ENCODE peak calls at places on chromosomes 16 and 17, in six cellular contexts. X, N, C, P, O and Q are unnamed samples.

GRCh38 chr17:76727745-76728456 is 1.3 kb downstream of the METTL23 start:
- DNase-seq in O (peak), N (peak), X (no peak), C (peak), P (no peak), Q (no peak)

GRCh38 chr17:57086069-57086930 is 1.3 kb downstream of the AKAP1 start:
- DNase-seq in O (no peak), C (no peak), P (peak), N (peak), X (peak), Q (no peak)

GRCh38 chr16:1545044-1545736 is 11.7 kb downstream of the TMEM204 start:
- DNase-seq in O (no peak), P (no peak), N (peak), X (no peak), C (no peak), Q (no peak)

GRCh38 chr17:1244606-1245012 is 25.6 kb upstream of the BHLHA9 start:
- DNase-seq in P (no peak), O (peak), X (no peak), C (no peak), N (no peak), Q (no peak)

GRCh38 chr17:73952498-73953205 is 250.8 kb upstream of the RPL38 start:
- DNase-seq in O (no peak), X (peak), C (no peak), P (no peak), N (peak), Q (no peak)

GRCh38 chr16:51524555-51525373 is 373.7 kb upstream of the SALL1 start:
- DNase-seq in O (peak), N (no peak), P (peak), C (no peak), X (no peak), Q (no peak)

GRCh38 chr17:16886655-16887322 is 85.1 kb downstream of the TNFRSF13B start:
- DNase-seq in N (peak), P (no peak), C (no peak), X (no peak), O (no peak), Q (no peak)

GRCh38 chr17:72393553-72393952 is 272.7 kb downstream of the SOX9 start:
- DNase-seq in X (no peak), N (no peak), P (peak), C (no peak), O (peak), Q (no peak)

GRCh38 chr16:27377666-27378485 is 24.1 kb upstream of the IL21R start:
- DNase-seq in N (peak), C (peak), X (no peak), O (no peak), P (no peak), Q (no peak)

GRCh38 chr17:59825533-59826316 is 67.0 kb downstream of the TUBD1 start:
- DNase-seq in N (peak), X (no peak), P (peak), C (no peak), O (peak), Q (no peak)

GRCh38 chr16:78789556-78789955 is 690.1 kb downstream of the WWOX start:
- DNase-seq in X (no peak), N (no peak), P (no peak), O (no peak), C (no peak), Q (no peak)

GRCh38 chr17:17054636-17055035 is 12.4 kb downstream of the MPRIP start:
- DNase-seq in P (no peak), C (no peak), X (no peak), O (no peak), N (no peak), Q (no peak)

GRCh38 chr17:7849185-7850117 is 5.4 kb upstream of the TMEM88 start:
- DNase-seq in P (no peak), X (peak), C (no peak), N (no peak), O (no peak), Q (no peak)

GRCh38 chr17:41962768-41963434 is 3.7 kb upstream of the CNP start:
- DNase-seq in N (peak), O (peak), C (no peak), X (peak), P (peak), Q (no peak)

GRCh38 chr16:23280483-23280967 is 21.6 kb upstream of the SCNN1B start:
- DNase-seq in C (no peak), O (no peak), N (no peak), X (no peak), P (no peak), Q (no peak)

GRCh38 chr17:40696651-40697072 is 6.9 kb downstream of the KRT24 start:
- DNase-seq in X (no peak), O (no peak), N (no peak), C (no peak), P (no peak), Q (no peak)

GRCh38 chr16:11198817-11199216 is 57.2 kb downstream of the SOCS1 start:
- DNase-seq in P (no peak), C (no peak), N (no peak), X (no peak), O (no peak), Q (no peak)

GRCh38 chr16:29899516-29900101 is at the start of gene SEZ6L2:
- DNase-seq in O (peak), X (peak), P (peak), N (peak), C (no peak), Q (peak)

GRCh38 chr17:43031666-43032065 is 6.6 kb downstream of the RND2 start:
- DNase-seq in X (no peak), N (no peak), P (no peak), O (no peak), C (no peak), Q (no peak)

GRCh38 chr16:68985268-68985667 is 120.2 kb upstream of the HAS3 start:
- DNase-seq in N (no peak), O (no peak), C (no peak), X (no peak), P (peak), Q (no peak)

GRCh38 chr16:83989300-83989699 is 21.3 kb downstream of the NECAB2 start:
- DNase-seq in N (no peak), P (no peak), O (no peak), C (no peak), X (no peak), Q (no peak)

GRCh38 chr16:85392756-85393673 is 220.1 kb upstream of the GSE1 start:
- DNase-seq in O (no peak), P (no peak), X (no peak), N (no peak), C (no peak), Q (no peak)

GRCh38 chr16:1979271-1980025 is 1.8 kb downstream of the NOXO1 start:
- DNase-seq in X (peak), C (no peak), N (no peak), O (no peak), P (no peak), Q (no peak)

GRCh38 chr17:42313773-42314566 is 25.7 kb downstream of the STAT5A start:
- DNase-seq in X (peak), N (no peak), C (no peak), P (no peak), O (no peak), Q (no peak)

GRCh38 chr16:77599793-77600415 is 122.4 kb upstream of the NUDT7 start:
- DNase-seq in C (no peak), O (peak), X (no peak), N (peak), P (peak), Q (no peak)

GRCh38 chr16:29675811-29676643 is 3.0 kb upstream of the QPRT start:
- DNase-seq in X (no peak), O (peak), P (peak), C (no peak), N (peak), Q (no peak)

DNA sequence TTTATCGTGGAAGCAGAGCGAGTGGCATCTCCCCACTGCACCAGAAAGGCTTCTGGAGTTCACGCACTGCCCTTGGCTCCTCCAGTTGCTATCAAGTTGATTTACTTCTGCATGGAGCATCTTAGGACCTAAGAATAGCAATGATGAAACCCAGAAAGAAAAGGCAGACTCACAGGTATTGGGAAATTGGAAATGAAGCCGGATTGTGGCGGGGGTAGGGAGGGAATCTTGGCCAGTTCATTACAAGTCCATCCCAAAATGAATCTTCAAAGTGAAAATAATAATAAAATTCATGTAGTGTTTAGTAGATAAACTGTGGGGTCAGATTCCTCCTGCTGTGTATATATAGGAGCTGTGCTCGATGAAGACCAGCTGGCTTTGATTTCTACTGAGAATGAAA is 33.7 kb downstream of the TEKT3 start:
- DNase-seq in P (no peak), X (no peak), C (no peak), O (peak), N (no peak), Q (no peak)
- H3K4me3 ChIP-seq in P (no peak), X (no peak), C (no peak), O (no peak), N (no peak), Q (no peak)

GRCh38 chr16:10016761-10017160 is 165.5 kb downstream of the GRIN2A start:
- DNase-seq in X (no peak), O (no peak), C (no peak), N (no peak), P (no peak), Q (no peak)
- TF ChIP-seq CTCF in X (no peak), O (no peak), C (no peak), N (no peak), P (no peak), Q (no peak)

DNA sequence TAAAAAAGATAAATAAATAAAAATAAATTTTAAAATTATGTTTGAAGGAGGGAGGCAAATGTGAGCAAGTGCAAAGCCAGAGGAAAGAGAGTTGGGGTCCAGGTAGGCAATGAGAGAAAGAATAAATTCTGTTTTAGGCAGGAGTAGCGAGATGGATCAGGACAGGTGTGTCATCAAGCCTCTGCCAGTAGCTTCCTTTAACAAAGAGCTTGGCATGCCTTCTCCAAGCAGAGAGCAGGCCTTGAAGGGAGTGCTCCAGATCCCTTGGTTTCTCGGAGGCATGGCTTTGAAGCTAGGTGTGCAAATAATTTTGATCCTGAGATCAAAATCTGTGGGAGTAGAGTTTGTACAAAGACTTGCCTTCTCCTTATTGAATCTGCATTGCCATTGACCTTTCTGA is 33.4 kb downstream of the IQCK start:
- DNase-seq in O (no peak), P (no peak), C (no peak), N (no peak), X (no peak), Q (no peak)
- H3K4me3 ChIP-seq in O (no peak), P (no peak), C (no peak), N (no peak), X (no peak), Q (no peak)

DNA sequence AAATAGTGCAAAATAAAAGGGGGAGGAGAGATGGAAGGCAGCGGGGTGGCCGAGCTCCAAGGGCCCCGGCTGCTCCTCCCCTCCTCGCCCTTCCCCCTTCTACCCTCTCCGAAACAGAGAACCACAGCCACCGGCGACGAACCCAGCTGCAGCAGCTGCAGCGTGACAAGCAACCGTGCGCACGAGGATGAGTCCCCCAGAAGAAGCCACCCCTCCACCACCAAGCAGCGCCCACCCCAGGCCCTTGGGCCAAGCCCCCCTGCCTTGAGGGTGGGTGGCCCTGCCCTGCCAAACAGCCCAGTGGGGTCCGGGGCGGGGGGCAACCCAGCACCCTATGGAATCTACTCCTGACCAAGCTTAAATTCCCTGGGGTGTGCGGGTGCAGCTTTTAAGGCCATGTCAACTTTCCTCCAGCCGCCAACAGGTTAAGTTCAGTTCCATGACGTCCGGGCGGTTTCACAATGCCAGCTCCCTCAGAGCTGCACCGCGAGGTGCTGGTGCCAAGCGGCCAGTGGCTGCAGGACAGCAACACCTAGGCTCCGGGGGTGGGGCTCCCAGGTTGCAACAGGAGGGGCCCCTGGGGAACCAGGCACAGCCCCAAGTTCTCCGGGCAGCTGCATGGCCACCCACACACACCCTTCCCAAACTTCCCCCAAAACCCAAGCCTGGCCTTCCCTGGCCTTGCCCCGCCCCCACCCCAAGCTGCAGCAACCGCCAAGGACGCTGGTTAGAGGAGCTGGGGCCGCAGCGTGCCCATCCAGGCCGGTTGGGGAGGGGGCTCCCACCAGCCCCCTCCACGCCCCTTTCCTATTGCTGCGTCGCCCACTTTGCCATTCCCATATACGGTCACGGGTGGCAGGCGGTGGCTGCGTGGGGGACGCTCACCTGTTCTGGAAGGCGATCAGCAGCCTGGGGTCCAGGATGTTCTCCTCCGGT is 2.0 kb downstream of the CBX4 start:
- DNase-seq in C (no peak), P (peak), N (peak), X (peak), O (peak), Q (no peak)
- TF ChIP-seq CTCF in C (no peak), P (peak), N (no peak), X (no peak), O (peak), Q (peak)

DNA sequence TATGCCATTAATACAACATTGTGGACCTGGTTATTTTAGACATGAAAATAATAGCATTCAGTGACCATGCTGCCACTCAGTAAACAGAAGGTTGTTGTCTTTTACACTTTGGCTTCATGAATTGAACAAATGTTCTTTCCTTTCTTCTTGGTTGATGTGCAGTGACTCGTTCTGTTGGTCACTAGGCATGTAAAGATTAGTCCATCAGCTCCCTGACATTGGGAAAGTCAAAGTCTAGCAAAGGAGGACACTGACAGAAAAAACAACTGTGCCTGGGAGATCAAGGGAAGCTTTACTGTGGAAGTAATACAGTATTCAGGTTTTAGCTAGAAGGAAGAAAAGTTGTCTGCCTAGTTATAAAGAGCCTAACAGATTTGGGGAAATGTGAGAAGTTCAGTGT is 6.9 kb downstream of the KCNJ16 start:
- DNase-seq in X (no peak), O (no peak), N (no peak), P (no peak), C (no peak), Q (no peak)
- H3K4me3 ChIP-seq in X (no peak), O (no peak), N (no peak), P (no peak), C (no peak), Q (no peak)

GRCh38 chr17:49972486-49973270 is 3.7 kb downstream of the DLX4 start:
- DNase-seq in C (no peak), O (no peak), P (no peak), X (no peak), N (no peak), Q (no peak)
- TF ChIP-seq CTCF in C (no peak), O (no peak), P (no peak), X (no peak), N (no peak), Q (no peak)

GRCh38 chr16:53372942-53373871 is 61.1 kb upstream of the RBL2 start:
- DNase-seq in N (peak), P (no peak), C (no peak), O (no peak), X (peak), Q (no peak)
- H3K4me3 ChIP-seq in N (peak), P (peak), C (no peak), O (no peak), X (peak), Q (no peak)